ENCODE peak calls at places on chromosome 17, in ten cellular contexts. A, W, H, C, J, I, R, N, V and X are unnamed samples.

GRCh38 chr17:62064029-62064790 is 868 bp downstream of the MED13 start:
- DNase-seq in A (no peak), W (no peak), H (no peak), C (peak), J (no peak), I (peak), R (peak), N (no peak), V (no peak), X (no peak)

GRCh38 chr17:35981908-35982330 is 622 bp upstream of the CCL16 start:
- DNase-seq in A (no peak), W (no peak), H (peak), C (no peak), J (peak), I (no peak), R (no peak), N (no peak), V (no peak), X (peak)

GRCh38 chr17:76735586-76736348 is 1.4 kb downstream of the SRSF2 start:
- DNase-seq in A (no peak), W (no peak), H (no peak), C (no peak), J (no peak), I (no peak), R (no peak), N (no peak), V (no peak), X (no peak)

GRCh38 chr17:2053380-2054261 is 1.3 kb upstream of the HIC1 start:
- DNase-seq in A (no peak), W (peak), H (peak), C (peak), J (peak), I (peak), R (peak), N (no peak), V (no peak), X (peak)

GRCh38 chr17:49995055-49995738 is at the start of gene DLX3:
- DNase-seq in A (peak), W (no peak), H (peak), C (peak), J (peak), I (peak), R (peak), N (no peak), V (no peak), X (peak)

GRCh38 chr17:5422505-5422904 is 2.5 kb downstream of the RPAIN start:
- DNase-seq in A (no peak), W (no peak), H (no peak), C (peak), J (no peak), I (peak), R (peak), N (no peak), V (no peak), X (no peak)

GRCh38 chr17:21418446-21419298 is 42.5 kb downstream of the KCNJ12 start:
- DNase-seq in A (no peak), W (no peak), H (no peak), C (no peak), J (no peak), I (no peak), R (no peak), N (no peak), V (no peak), X (peak)

GRCh38 chr17:82230627-82231311 is 1.9 kb downstream of the SLC16A3 start:
- DNase-seq in A (peak), W (peak), H (peak), C (peak), J (peak), I (peak), R (peak), N (no peak), V (no peak), X (peak)

GRCh38 chr17:32275060-32276042 is 9.7 kb downstream of the RHBDL3 start:
- DNase-seq in A (no peak), W (no peak), H (no peak), C (peak), J (peak), I (peak), R (peak), N (no peak), V (no peak), X (peak)

GRCh38 chr17:27203241-27203640 is 90.7 kb upstream of the WSB1 start:
- DNase-seq in A (no peak), W (no peak), H (no peak), C (no peak), J (no peak), I (no peak), R (no peak), N (no peak), V (no peak), X (no peak)

GRCh38 chr17:50129946-50130777 is at the start of gene SAMD14:
- DNase-seq in A (peak), W (peak), H (peak), C (no peak), J (peak), I (no peak), R (peak), N (no peak), V (no peak), X (peak)

GRCh38 chr17:8253801-8254200 is 4.7 kb downstream of the PFAS start:
- DNase-seq in A (no peak), W (no peak), H (peak), C (no peak), J (no peak), I (peak), R (no peak), N (no peak), V (no peak), X (no peak)

GRCh38 chr17:61647044-61647443 is 56.0 kb upstream of the NACA2 start:
- DNase-seq in A (no peak), W (no peak), H (no peak), C (peak), J (no peak), I (peak), R (peak), N (no peak), V (no peak), X (no peak)

GRCh38 chr17:49987290-49987585 is 7.8 kb downstream of the DLX3 start:
- DNase-seq in A (no peak), W (no peak), H (no peak), C (no peak), J (peak), I (no peak), R (no peak), N (no peak), V (no peak), X (no peak)

GRCh38 chr17:69921046-69921445 is 154.0 kb upstream of the KCNJ16 start:
- DNase-seq in A (no peak), W (no peak), H (no peak), C (no peak), J (no peak), I (no peak), R (no peak), N (no peak), V (no peak), X (no peak)

GRCh38 chr17:64461788-64462187 is 12.9 kb downstream of the MILR1 start:
- DNase-seq in A (no peak), W (no peak), H (no peak), C (no peak), J (no peak), I (no peak), R (no peak), N (no peak), V (no peak), X (no peak)

GRCh38 chr17:57739402-57740224 is 5.5 kb downstream of the CCDC182 start:
- DNase-seq in A (no peak), W (no peak), H (no peak), C (peak), J (peak), I (no peak), R (no peak), N (no peak), V (no peak), X (peak)

GRCh38 chr17:31224366-31224765 is 72.7 kb downstream of the OMG start:
- DNase-seq in A (no peak), W (no peak), H (no peak), C (no peak), J (no peak), I (peak), R (no peak), N (no peak), V (no peak), X (no peak)

GRCh38 chr17:43532581-43532980 is 13.6 kb downstream of the ETV4 start:
- DNase-seq in A (no peak), W (no peak), H (no peak), C (no peak), J (no peak), I (no peak), R (no peak), N (no peak), V (no peak), X (no peak)

GRCh38 chr17:76266244-76266938 is 1.2 kb downstream of the UBALD2 start:
- DNase-seq in A (no peak), W (no peak), H (no peak), C (no peak), J (no peak), I (peak), R (peak), N (no peak), V (no peak), X (peak)

GRCh38 chr17:15498107-15498506 is 30.7 kb upstream of the CDRT4 start:
- DNase-seq in A (no peak), W (no peak), H (no peak), C (peak), J (peak), I (peak), R (no peak), N (no peak), V (no peak), X (peak)

GRCh38 chr17:64174686-64175456 is 44.9 kb upstream of the ERN1 start:
- DNase-seq in A (no peak), W (no peak), H (no peak), C (no peak), J (no peak), I (peak), R (peak), N (no peak), V (no peak), X (no peak)

GRCh38 chr17:63694974-63695773 is 4.8 kb downstream of the LIMD2 start:
- DNase-seq in A (no peak), W (no peak), H (no peak), C (no peak), J (no peak), I (no peak), R (no peak), N (no peak), V (no peak), X (no peak)

GRCh38 chr17:1908699-1909309 is 79.0 kb downstream of the RPA1 start:
- DNase-seq in A (no peak), W (no peak), H (peak), C (peak), J (peak), I (peak), R (peak), N (peak), V (no peak), X (peak)

GRCh38 chr17:7845359-7846062 is 9.4 kb upstream of the TMEM88 start:
- DNase-seq in A (no peak), W (no peak), H (no peak), C (no peak), J (no peak), I (no peak), R (no peak), N (no peak), V (no peak), X (no peak)

GRCh38 chr17:67431210-67432015 is 54.3 kb downstream of the PITPNC1 start:
- DNase-seq in A (no peak), W (no peak), H (no peak), C (peak), J (no peak), I (peak), R (peak), N (no peak), V (no peak), X (peak)

GRCh38 chr17:65099941-65100315 is 37.2 kb upstream of the RGS9 start:
- DNase-seq in A (peak), W (peak), H (no peak), C (peak), J (peak), I (peak), R (peak), N (no peak), V (no peak), X (peak)

GRCh38 chr17:66290097-66290722 is 12.2 kb upstream of the PRKCA start:
- DNase-seq in A (no peak), W (no peak), H (no peak), C (no peak), J (peak), I (no peak), R (no peak), N (no peak), V (no peak), X (no peak)
- TF ChIP-seq CTCF in A (no peak), W (no peak), H (no peak), C (peak), J (peak), I (peak), R (peak), N (no peak), V (no peak), X (peak)

DNA sequence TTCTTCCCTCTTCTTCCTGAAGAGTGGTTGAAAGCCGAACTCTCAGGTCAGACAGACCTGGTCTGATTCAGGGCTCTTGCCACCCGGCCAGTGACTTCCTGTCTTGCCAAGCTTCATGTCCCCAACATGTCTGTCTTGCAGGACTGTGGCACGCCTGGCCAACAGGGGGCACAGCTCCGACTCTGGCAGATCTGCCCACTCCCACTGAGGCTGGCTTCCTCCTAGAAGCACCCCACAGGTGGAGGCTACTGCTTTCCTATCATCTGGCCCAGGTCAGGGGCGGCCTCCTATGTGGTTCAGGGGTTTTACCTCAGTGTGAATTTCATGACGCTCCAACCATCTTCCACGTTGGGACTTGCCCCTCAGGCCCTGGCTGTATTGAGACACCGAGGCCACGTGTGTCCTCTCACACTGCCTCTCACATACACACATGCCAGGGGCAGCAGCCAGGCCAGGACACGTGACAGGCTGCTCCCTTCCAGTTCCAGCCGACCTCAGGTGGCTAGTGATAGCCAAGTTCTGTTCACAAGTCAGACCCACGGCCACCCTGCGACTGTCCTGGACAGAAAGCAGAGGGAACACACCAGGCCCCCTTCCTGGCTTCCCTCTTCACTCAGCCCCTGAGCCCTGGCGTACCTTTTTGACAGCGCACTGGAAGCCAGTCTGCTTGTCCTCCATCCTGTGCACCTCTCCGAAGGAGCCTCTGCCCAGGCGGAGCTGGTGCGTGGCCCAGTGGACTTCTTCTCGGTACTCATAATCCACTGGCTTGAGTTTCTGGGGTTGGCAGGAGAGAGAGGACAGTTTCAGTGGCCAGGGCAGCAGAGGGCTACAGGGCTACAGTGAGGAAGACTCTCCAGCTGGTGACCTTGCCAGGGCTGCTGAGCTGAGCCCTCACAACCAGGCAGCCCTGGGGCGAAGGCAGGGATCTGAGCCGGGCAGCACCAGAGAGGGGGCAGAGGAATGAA is 22.6 kb upstream of the SPATA32 start:
- DNase-seq in A (peak), W (no peak), H (peak), C (peak), J (peak), I (no peak), R (no peak), N (no peak), V (no peak), X (peak)
- TF ChIP-seq CTCF in A (peak), W (no peak), H (peak), C (peak), J (peak), I (peak), R (peak), N (peak), V (peak), X (no peak)

GRCh38 chr17:51734462-51734861 is 424.1 kb downstream of the CA10 start:
- DNase-seq in A (no peak), W (no peak), H (peak), C (peak), J (peak), I (peak), R (no peak), N (no peak), V (no peak), X (peak)
- TF ChIP-seq CTCF in A (no peak), W (no peak), H (peak), C (peak), J (peak), I (peak), R (no peak), N (no peak), V (peak), X (peak)

GRCh38 chr17:46842835-46843234 is 8.5 kb upstream of the WNT9B start:
- DNase-seq in A (no peak), W (no peak), H (no peak), C (peak), J (peak), I (no peak), R (no peak), N (no peak), V (no peak), X (peak)
- TF ChIP-seq CTCF in A (peak), W (no peak), H (peak), C (peak), J (peak), I (peak), R (peak), N (peak), V (no peak), X (peak)

DNA sequence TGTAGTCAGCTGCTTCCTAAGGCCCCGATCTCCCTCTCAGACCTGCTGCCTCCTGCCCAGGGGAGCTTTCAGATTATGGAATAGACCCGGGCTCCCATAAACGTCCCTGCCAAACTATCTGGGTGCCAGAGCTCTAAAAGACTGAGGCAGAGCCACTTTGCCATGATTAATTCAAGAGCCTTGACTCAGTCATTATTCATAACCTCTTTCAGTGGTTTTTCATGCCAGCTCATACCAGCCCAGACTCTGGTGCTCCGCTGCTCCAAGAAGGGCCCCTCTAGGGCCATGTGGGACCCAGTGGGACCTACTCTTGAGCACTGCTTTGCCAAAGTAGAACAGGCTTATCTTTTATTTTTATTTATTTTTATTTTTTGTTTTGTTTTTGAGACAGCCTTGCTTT is 23.9 kb downstream of the DNAI2 start:
- DNase-seq in A (no peak), W (no peak), H (no peak), C (peak), J (no peak), I (peak), R (no peak), N (no peak), V (no peak), X (peak)
- TF ChIP-seq CTCF in A (no peak), W (no peak), H (no peak), C (no peak), J (no peak), I (no peak), R (no peak), N (no peak), V (no peak), X (no peak)

DNA sequence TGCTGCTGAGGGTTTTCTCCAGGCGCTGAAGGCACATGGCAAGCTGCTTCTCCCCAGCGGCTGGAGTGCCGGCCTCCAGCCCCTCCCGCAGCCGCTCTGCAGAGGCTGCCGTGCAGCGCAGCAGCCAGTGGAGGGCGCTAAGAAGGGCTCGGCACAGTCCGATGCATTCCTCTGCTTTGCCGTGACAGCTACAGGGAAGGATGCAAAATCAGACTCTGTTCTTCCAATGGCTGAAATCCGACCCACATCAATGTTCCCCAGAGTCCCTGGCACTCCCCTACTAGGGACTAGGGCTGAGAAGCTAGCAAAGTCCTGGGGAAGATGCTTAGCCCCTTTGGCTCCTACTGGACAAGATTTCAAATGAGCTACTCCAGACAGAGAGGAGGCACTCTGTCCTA is 19.0 kb downstream of the MED24 start:
- DNase-seq in A (no peak), W (no peak), H (peak), C (no peak), J (peak), I (peak), R (peak), N (no peak), V (no peak), X (no peak)
- TF ChIP-seq CTCF in A (peak), W (no peak), H (peak), C (peak), J (peak), I (peak), R (peak), N (peak), V (no peak), X (peak)

DNA sequence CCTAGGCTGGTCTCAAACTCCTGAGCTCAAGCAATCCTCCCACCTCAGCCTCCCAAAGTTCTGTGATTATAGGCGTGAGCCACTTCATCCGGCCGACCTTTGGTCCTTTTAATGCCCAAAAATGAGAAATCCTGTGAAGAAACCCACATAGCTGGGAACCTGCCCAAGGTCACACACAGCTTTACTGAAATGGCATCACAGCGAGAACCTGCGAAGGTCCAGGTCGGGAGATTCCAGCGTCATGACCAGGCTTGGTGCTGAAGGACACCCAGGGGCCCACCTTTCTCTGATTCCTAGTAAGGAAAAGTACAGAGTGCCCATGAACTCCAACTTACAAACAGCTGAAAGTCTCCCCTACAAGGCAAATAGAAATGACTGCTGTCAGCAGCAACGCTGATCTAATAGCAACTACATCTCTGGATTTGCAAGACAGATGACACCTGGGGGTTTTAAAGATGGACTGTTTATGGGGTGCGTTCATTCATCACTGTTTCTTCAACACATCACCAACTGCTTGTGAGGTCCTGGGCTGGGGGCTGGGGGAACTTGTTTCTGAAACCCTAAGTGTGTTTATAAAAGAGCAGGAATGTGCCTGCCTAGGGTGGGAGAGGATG is 24.5 kb upstream of the DNAH17 start:
- DNase-seq in A (no peak), W (no peak), H (no peak), C (no peak), J (no peak), I (no peak), R (no peak), N (no peak), V (no peak), X (no peak)
- TF ChIP-seq CTCF in A (no peak), W (no peak), H (no peak), C (no peak), J (no peak), I (no peak), R (no peak), N (no peak), V (no peak), X (no peak)